ENCODE peak calls at places on chromosomes 12 and 14, in four cellular contexts. P is A673, L is AG09309, A is retinal pigment epithelial cell. B is an unnamed sample.

GRCh38 chr14:85533821-85534271 is 3.9 kb downstream of the FLRT2 start:
- DNase-seq in P (peak), L (no peak), A (no peak), B (peak)

GRCh38 chr12:96361074-96361473 is 39.2 kb downstream of the CDK17 start:
- DNase-seq in P (no peak), L (no peak), A (no peak), B (no peak)

GRCh38 chr14:28294834-28295440 is 471.6 kb upstream of the FOXG1 start:
- DNase-seq in L (no peak), P (peak), A (peak), B (peak)

GRCh38 chr14:89941830-89942377 is 12.6 kb downstream of the EFCAB11 start:
- DNase-seq in P (no peak), A (no peak), L (no peak), B (no peak)

GRCh38 chr12:66697404-66697803 is 18.5 kb upstream of the GRIP1 start:
- DNase-seq in L (no peak), A (no peak), P (no peak), B (no peak)

GRCh38 chr12:60494249-60494648 is 898.4 kb downstream of the SLC16A7 start:
- DNase-seq in L (peak), P (peak), A (no peak), B (peak)

GRCh38 chr14:21734457-21735074 is 60.9 kb upstream of the OR4E1 start:
- DNase-seq in A (no peak), P (peak), L (no peak), B (peak)

GRCh38 chr14:34237098-34237497 is 224.9 kb downstream of the SPTSSA start:
- DNase-seq in A (peak), P (no peak), L (no peak), B (no peak)

GRCh38 chr14:100488057-100488456 is 99.2 kb downstream of the BEGAIN start:
- DNase-seq in P (no peak), L (no peak), A (no peak), B (no peak)

GRCh38 chr12:50613463-50613862 is 108.7 kb downstream of the DIP2B start:
- DNase-seq in P (no peak), A (no peak), L (no peak), B (no peak)

GRCh38 chr14:100085451-100085850 is 20.2 kb downstream of the EVL start:
- DNase-seq in P (no peak), L (no peak), A (no peak), B (no peak)

GRCh38 chr14:24323341-24323740 is 11.5 kb downstream of the ADCY4 start:
- DNase-seq in P (no peak), A (no peak), L (no peak), B (no peak)

GRCh38 chr14:61644834-61645233 is 50.5 kb upstream of the HIF1A start:
- DNase-seq in L (no peak), P (no peak), A (no peak), B (peak)

GRCh38 chr14:93984070-93984469 is 7.7 kb upstream of the ASB2 start:
- DNase-seq in A (no peak), L (no peak), P (no peak), B (peak)

GRCh38 chr14:23577710-23578392 is 739 bp downstream of the JPH4 start:
- DNase-seq in A (no peak), P (no peak), L (no peak), B (no peak)

GRCh38 chr12:117311-117710 is 50.7 kb downstream of the IQSEC3 start:
- DNase-seq in A (no peak), P (no peak), L (no peak), B (no peak)

GRCh38 chr14:91870001-91870400 is 2.7 kb upstream of the TC2N start:
- DNase-seq in A (no peak), L (no peak), P (no peak), B (no peak)

GRCh38 chr12:92574046-92574783 is 128.6 kb upstream of the PLEKHG7 start:
- DNase-seq in A (no peak), P (peak), L (no peak), B (peak)

GRCh38 chr12:67816269-67816668 is 167.7 kb downstream of the DYRK2 start:
- DNase-seq in P (no peak), A (no peak), L (no peak), B (no peak)

B was measured in myocyte.